ENCODE peak calls at places on chromosomes 5 and 9, in five cellular contexts. One of them, this sample, is unnamed.

GRCh38 chr5:139667730-139668063 is 19.5 kb downstream of the CXXC5 start:
- DNase-seq in lower leg skin: no peak
- DNase-seq in A549: no peak
- DNase-seq in sigmoid colon: no peak
- DNase-seq in Calu3: no peak
- DNase-seq in this sample: no peak

GRCh38 chr5:54944364-54944763 is 41.0 kb downstream of the ESM1 start:
- DNase-seq in lower leg skin: no peak
- DNase-seq in A549: peak; percentile 22
- DNase-seq in Calu3: peak; percentile 21
- DNase-seq in sigmoid colon: no peak
- DNase-seq in this sample: no peak

GRCh38 chr5:177314376-177315342 is 3.0 kb upstream of the MXD3 start:
- DNase-seq in A549: no peak
- DNase-seq in sigmoid colon: no peak
- DNase-seq in lower leg skin: no peak
- DNase-seq in Calu3: no peak
- DNase-seq in this sample: peak; percentile 74

GRCh38 chr9:114619205-114619758 is 8.2 kb downstream of the TMEM268 start:
- DNase-seq in Calu3: no peak
- DNase-seq in A549: no peak
- DNase-seq in sigmoid colon: no peak
- DNase-seq in lower leg skin: no peak
- DNase-seq in this sample: no peak

GRCh38 chr5:145110826-145111225 is 724.3 kb downstream of the PRELID2 start:
- DNase-seq in Calu3: no peak
- DNase-seq in A549: no peak
- DNase-seq in lower leg skin: no peak
- DNase-seq in sigmoid colon: no peak
- DNase-seq in this sample: no peak

GRCh38 chr9:132637351-132637750 is 32.4 kb downstream of the DDX31 start:
- DNase-seq in A549: no peak
- DNase-seq in Calu3: no peak
- DNase-seq in sigmoid colon: no peak
- DNase-seq in lower leg skin: no peak
- DNase-seq in this sample: no peak

GRCh38 chr9:112787942-112788341 is 37.4 kb downstream of the SNX30 start:
- DNase-seq in Calu3: no peak
- DNase-seq in A549: no peak
- DNase-seq in sigmoid colon: no peak
- DNase-seq in lower leg skin: no peak
- DNase-seq in this sample: no peak

GRCh38 chr9:35353731-35354365 is 136.1 kb upstream of the RUSC2 start:
- DNase-seq in A549: no peak
- DNase-seq in sigmoid colon: no peak
- DNase-seq in Calu3: no peak
- DNase-seq in lower leg skin: no peak
- DNase-seq in this sample: no peak

GRCh38 chr5:54570923-54571322 is 53.4 kb downstream of the SNX18 start:
- DNase-seq in sigmoid colon: no peak
- DNase-seq in Calu3: no peak
- DNase-seq in A549: no peak
- DNase-seq in lower leg skin: no peak
- DNase-seq in this sample: no peak

GRCh38 chr5:149455889-149456409 is 76.9 kb upstream of the IL17B start:
- DNase-seq in A549: no peak
- DNase-seq in lower leg skin: no peak
- DNase-seq in Calu3: no peak
- DNase-seq in sigmoid colon: peak; percentile 80
- DNase-seq in this sample: no peak

GRCh38 chr5:72611111-72611724 is 104.0 kb upstream of the ZNF366 start:
- DNase-seq in lower leg skin: peak; percentile 45
- DNase-seq in sigmoid colon: peak; percentile 88
- DNase-seq in Calu3: peak; percentile 74
- DNase-seq in A549: peak; percentile 78
- DNase-seq in this sample: no peak

GRCh38 chr9:92245005-92245797 is 48.3 kb downstream of the IARS1 start:
- DNase-seq in A549: no peak
- DNase-seq in Calu3: no peak
- DNase-seq in lower leg skin: no peak
- DNase-seq in sigmoid colon: no peak
- DNase-seq in this sample: no peak

GRCh38 chr5:29085142-29085541 is 2046.8 kb upstream of the CDH9 start:
- DNase-seq in sigmoid colon: no peak
- DNase-seq in lower leg skin: no peak
- DNase-seq in A549: no peak
- DNase-seq in Calu3: no peak
- DNase-seq in this sample: no peak

GRCh38 chr5:60463179-60463868 is 236.6 kb downstream of the DEPDC1B start:
- DNase-seq in lower leg skin: no peak
- DNase-seq in A549: peak; percentile 35
- DNase-seq in Calu3: peak; percentile 1
- DNase-seq in sigmoid colon: no peak
- DNase-seq in this sample: no peak

GRCh38 chr5:168409601-168410458 is 76.4 kb upstream of the RARS1 start:
- DNase-seq in sigmoid colon: peak; percentile 62
- DNase-seq in Calu3: no peak
- DNase-seq in A549: no peak
- DNase-seq in lower leg skin: no peak
- DNase-seq in this sample: no peak

GRCh38 chr5:144575736-144576135 is 405.1 kb downstream of the KCTD16 start:
- DNase-seq in lower leg skin: no peak
- DNase-seq in sigmoid colon: no peak
- DNase-seq in Calu3: no peak
- DNase-seq in A549: no peak
- DNase-seq in this sample: no peak

GRCh38 chr5:17412760-17413671 is 85.0 kb upstream of the TAF11L2 start:
- DNase-seq in sigmoid colon: no peak
- DNase-seq in lower leg skin: no peak
- DNase-seq in Calu3: no peak
- DNase-seq in A549: no peak
- DNase-seq in this sample: no peak

GRCh38 chr9:118918180-118918579 is 451.1 kb downstream of the BRINP1 start:
- DNase-seq in A549: no peak
- DNase-seq in sigmoid colon: no peak
- DNase-seq in lower leg skin: no peak
- DNase-seq in Calu3: no peak
- DNase-seq in this sample: no peak

GRCh38 chr9:37575921-37576721 is at the start of gene FBXO10:
- DNase-seq in A549: peak; percentile 69
- DNase-seq in Calu3: peak; percentile 24
- DNase-seq in lower leg skin: peak; percentile 21
- DNase-seq in sigmoid colon: peak; percentile 88
- DNase-seq in this sample: peak; percentile 92

GRCh38 chr9:94826044-94826443 is 99.5 kb downstream of the AOPEP start:
- DNase-seq in A549: no peak
- DNase-seq in Calu3: no peak
- DNase-seq in lower leg skin: no peak
- DNase-seq in sigmoid colon: no peak
- DNase-seq in this sample: no peak

GRCh38 chr9:106689089-106689488 is 173.9 kb upstream of the ZNF462 start:
- DNase-seq in lower leg skin: no peak
- DNase-seq in sigmoid colon: no peak
- DNase-seq in A549: no peak
- DNase-seq in Calu3: no peak
- DNase-seq in this sample: no peak

GRCh38 chr5:32960340-32961065 is 249.4 kb downstream of the NPR3 start:
- DNase-seq in A549: no peak
- DNase-seq in lower leg skin: no peak
- DNase-seq in Calu3: no peak
- DNase-seq in sigmoid colon: no peak
- DNase-seq in this sample: no peak

GRCh38 chr9:136629001-136629878 is 33.5 kb upstream of the EGFL7 start:
- DNase-seq in sigmoid colon: no peak
- DNase-seq in lower leg skin: no peak
- DNase-seq in A549: no peak
- DNase-seq in Calu3: no peak
- DNase-seq in this sample: no peak

GRCh38 chr5:120778491-120779293 is 314.6 kb downstream of the PRR16 start:
- DNase-seq in sigmoid colon: no peak
- DNase-seq in Calu3: no peak
- DNase-seq in lower leg skin: no peak
- DNase-seq in A549: no peak
- DNase-seq in this sample: no peak

GRCh38 chr5:31365776-31366175 is 166.1 kb downstream of the DROSHA start:
- DNase-seq in Calu3: no peak
- DNase-seq in sigmoid colon: no peak
- DNase-seq in A549: no peak
- DNase-seq in lower leg skin: no peak
- DNase-seq in this sample: no peak

GRCh38 chr5:140075371-140075770 is 32.3 kb upstream of the NRG2 start:
- DNase-seq in lower leg skin: no peak
- DNase-seq in A549: no peak
- DNase-seq in Calu3: peak; percentile 6
- DNase-seq in sigmoid colon: no peak
- DNase-seq in this sample: no peak

GRCh38 chr9:130058887-130059286 is 5.2 kb downstream of the GPR107 start:
- DNase-seq in sigmoid colon: no peak
- DNase-seq in lower leg skin: no peak
- DNase-seq in Calu3: no peak
- DNase-seq in A549: no peak
- DNase-seq in this sample: no peak

GRCh38 chr5:34674226-34674625 is 18.1 kb downstream of the RAI14 start:
- DNase-seq in A549: no peak
- DNase-seq in lower leg skin: no peak
- DNase-seq in Calu3: no peak
- DNase-seq in sigmoid colon: no peak
- DNase-seq in this sample: no peak

GRCh38 chr5:88377240-88377639 is 108.6 kb upstream of the TMEM161B start:
- DNase-seq in Calu3: no peak
- DNase-seq in sigmoid colon: no peak
- DNase-seq in lower leg skin: no peak
- DNase-seq in A549: no peak
- DNase-seq in this sample: no peak

GRCh38 chr5:37847978-37848425 is 8.2 kb upstream of the GDNF start:
- DNase-seq in A549: no peak
- DNase-seq in Calu3: no peak
- DNase-seq in sigmoid colon: no peak
- DNase-seq in lower leg skin: no peak
- DNase-seq in this sample: no peak
- TF ChIP-seq CTCF in A549: no peak
- TF ChIP-seq CTCF in Calu3: no peak
- TF ChIP-seq CTCF in sigmoid colon: no peak
- TF ChIP-seq CTCF in lower leg skin: no peak
- TF ChIP-seq CTCF in this sample: no peak

DNA sequence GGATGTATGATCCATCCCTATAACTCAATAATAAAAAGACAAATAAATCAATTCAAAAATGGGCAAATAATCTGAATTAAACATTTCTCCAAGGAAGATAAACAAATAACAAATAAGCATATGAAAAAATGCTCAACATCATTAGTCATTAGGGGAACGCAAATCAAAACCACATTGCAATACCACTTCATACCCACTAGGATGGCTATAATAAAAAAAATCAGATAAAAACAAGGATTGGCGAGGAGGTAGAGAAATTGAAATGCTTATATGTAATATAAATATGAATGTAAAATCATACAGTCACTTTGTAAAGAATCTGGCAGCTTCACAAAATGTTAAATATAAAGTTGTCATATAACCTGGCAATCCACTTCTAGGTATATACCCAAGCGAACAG is 52.3 kb upstream of the TBCA start:
- DNase-seq in lower leg skin: no peak
- DNase-seq in A549: no peak
- DNase-seq in sigmoid colon: no peak
- DNase-seq in Calu3: no peak
- DNase-seq in this sample: no peak
- TF ChIP-seq CTCF in lower leg skin: no peak
- TF ChIP-seq CTCF in A549: no peak
- TF ChIP-seq CTCF in sigmoid colon: no peak
- TF ChIP-seq CTCF in Calu3: peak; percentile 36
- TF ChIP-seq CTCF in this sample: peak; percentile 48

GRCh38 chr5:92916036-92916435 is 665.0 kb downstream of the NR2F1-AS1 start:
- DNase-seq in Calu3: no peak
- DNase-seq in sigmoid colon: no peak
- DNase-seq in A549: no peak
- DNase-seq in lower leg skin: no peak
- DNase-seq in this sample: no peak
- TF ChIP-seq CTCF in Calu3: no peak
- TF ChIP-seq CTCF in sigmoid colon: no peak
- TF ChIP-seq CTCF in A549: peak; percentile 25
- TF ChIP-seq CTCF in lower leg skin: no peak
- TF ChIP-seq CTCF in this sample: peak; percentile 54

GRCh38 chr9:134324359-134325095 is 1.7 kb upstream of the RXRA start:
- DNase-seq in A549: no peak
- DNase-seq in Calu3: no peak
- DNase-seq in lower leg skin: no peak
- DNase-seq in sigmoid colon: peak; percentile 72
- DNase-seq in this sample: no peak

GRCh38 chr9:134325096-134325812 is 1.0 kb upstream of the RXRA start:
- DNase-seq in lower leg skin: peak; percentile 54
- DNase-seq in sigmoid colon: peak; percentile 81
- DNase-seq in A549: peak; percentile 54
- DNase-seq in Calu3: peak; percentile 37
- DNase-seq in this sample: no peak

GRCh38 chr9:134326754-134327526 is 685 bp downstream of the RXRA start:
- DNase-seq in Calu3: no peak
- DNase-seq in A549: peak; percentile 60
- DNase-seq in sigmoid colon: peak; percentile 76
- DNase-seq in lower leg skin: no peak
- DNase-seq in this sample: no peak

GRCh38 chr9:134327671-134328231 is 1.5 kb downstream of the RXRA start:
- DNase-seq in A549: no peak
- DNase-seq in lower leg skin: no peak
- DNase-seq in Calu3: no peak
- DNase-seq in sigmoid colon: no peak
- DNase-seq in this sample: no peak

GRCh38 chr9:134325813-134326753 is at the start of gene RXRA:
- DNase-seq in Calu3: peak; percentile 80
- DNase-seq in lower leg skin: peak; percentile 69
- DNase-seq in sigmoid colon: peak; percentile 94
- DNase-seq in A549: peak; percentile 78
- DNase-seq in this sample: no peak
- TF ChIP-seq CTCF in Calu3: no peak
- TF ChIP-seq CTCF in lower leg skin: no peak
- TF ChIP-seq CTCF in sigmoid colon: no peak
- TF ChIP-seq CTCF in A549: no peak
- TF ChIP-seq CTCF in this sample: peak; percentile 62